ENCODE peak calls at places on chromosomes 4 and X, in ten cellular contexts. J is psoas muscle, C is heart left ventricle, B is transverse colon, G is cardiac muscle cell, T is uterus, O is ovary, K is endodermal cell, Y is OCI-LY7, R is IMR-90. W is an unnamed sample.

GRCh38 chr4:72767903-72768817 is 199.1 kb upstream of the ADAMTS3 start:
- DNase-seq in J (no peak), C (no peak), B (no peak), G (peak; percentile 90), T (no peak), O (no peak), K (no peak), Y (no peak), R (peak; percentile 38), W (no peak)

GRCh38 chr4:180521181-180521580 is 1722.0 kb upstream of the TENM3 start:
- DNase-seq in J (no peak), C (no peak), B (no peak), G (no peak), T (no peak), O (no peak), K (no peak), Y (no peak), R (peak; percentile 33), W (no peak)

GRCh38 chrX:16386126-16386525 is 218.8 kb downstream of the MAGEB17 start:
- DNase-seq in J (no peak), C (no peak), B (no peak), G (no peak), T (no peak), O (no peak), K (no peak), Y (no peak), R (peak; percentile 15), W (no peak)

GRCh38 chr4:163493643-163494359 is 689 bp upstream of the TMA16 start:
- DNase-seq in J (no peak), C (no peak), B (peak; percentile 52), G (no peak), T (no peak), O (no peak), K (no peak), Y (peak; percentile 78), R (no peak), W (no peak)

GRCh38 chrX:6826856-6827255 is 291.9 kb upstream of the VCX3A start:
- DNase-seq in J (no peak), C (no peak), B (no peak), G (no peak), T (no peak), O (no peak), K (peak; percentile 41), Y (no peak), R (no peak), W (no peak)

GRCh38 chr4:8141935-8142334 is 16.7 kb downstream of the ABLIM2 start:
- DNase-seq in J (no peak), C (peak; percentile 57), B (no peak), G (no peak), T (no peak), O (no peak), K (no peak), Y (no peak), R (no peak), W (no peak)

GRCh38 chr4:38990241-38990640 is 42.0 kb downstream of the TMEM156 start:
- DNase-seq in J (no peak), C (no peak), B (no peak), G (no peak), T (no peak), O (no peak), K (no peak), Y (no peak), R (no peak), W (no peak)

GRCh38 chr4:7007944-7008343 is 35.2 kb upstream of the TADA2B start:
- DNase-seq in J (no peak), C (no peak), B (no peak), G (no peak), T (no peak), O (no peak), K (peak; percentile 67), Y (peak; percentile 9), R (peak; percentile 36), W (no peak)

GRCh38 chrX:68696267-68696666 is 48.8 kb downstream of the STARD8 start:
- DNase-seq in J (no peak), C (no peak), B (no peak), G (no peak), T (no peak), O (no peak), K (no peak), Y (no peak), R (no peak), W (no peak)

GRCh38 chrX:15789979-15790765 is at the start of gene ZRSR2:
- DNase-seq in J (peak; percentile 87), C (peak; percentile 90), B (peak; percentile 92), G (peak; percentile 77), T (peak; percentile 82), O (peak; percentile 80), K (peak; percentile 95), Y (peak; percentile 86), R (peak; percentile 78), W (peak; percentile 89)

GRCh38 chr4:145734576-145735329 is 54.8 kb downstream of the C4orf51 start:
- DNase-seq in J (peak; percentile 79), C (peak; percentile 90), B (peak; percentile 61), G (peak; percentile 98), T (peak; percentile 91), O (peak; percentile 58), K (peak; percentile 71), Y (no peak), R (peak; percentile 96), W (peak; percentile 90)

GRCh38 chr4:129254526-129254925 is 158.6 kb downstream of the C4orf33 start:
- DNase-seq in J (no peak), C (no peak), B (no peak), G (no peak), T (no peak), O (no peak), K (no peak), Y (no peak), R (peak; percentile 1), W (no peak)

GRCh38 chrX:3815896-3816664 is 102.6 kb upstream of the PRKX start:
- DNase-seq in J (peak; percentile 55), C (peak; percentile 56), B (peak; percentile 70), G (peak; percentile 34), T (peak; percentile 48), O (peak; percentile 57), K (peak; percentile 81), Y (peak; percentile 56), R (peak; percentile 12), W (peak; percentile 73)

DNA sequence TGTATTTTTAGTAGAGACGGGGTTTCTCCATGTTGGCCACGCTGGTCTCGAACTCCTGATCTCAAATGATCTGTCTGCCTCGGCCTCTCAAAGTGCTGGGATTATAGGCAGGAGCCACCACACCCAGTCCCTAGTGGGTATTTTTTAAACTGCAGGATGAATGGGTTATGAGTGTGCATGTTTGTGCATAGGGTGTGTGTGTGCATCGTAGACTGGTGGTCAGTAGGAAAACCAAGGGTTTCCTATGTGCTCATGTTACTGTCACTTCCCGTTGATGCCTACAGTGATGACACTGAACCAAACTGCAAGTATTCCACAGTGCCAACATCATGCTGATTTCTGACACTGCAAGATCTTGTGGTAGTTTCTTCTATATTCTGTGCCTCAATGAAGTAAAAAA is 41.1 kb downstream of the DDIT4L start:
- DNase-seq in J (no peak), C (no peak), B (no peak), G (no peak), T (no peak), O (no peak), K (no peak), Y (no peak), R (no peak), W (no peak)
- TF ChIP-seq CTCF in J (no peak), C (no peak), B (no peak), G (no peak), T (no peak), O (no peak), K (no peak), Y (no peak), R (no peak), W (no peak)

GRCh38 chrX:113980953-113981352 is 602.9 kb upstream of the HTR2C start:
- DNase-seq in J (no peak), C (no peak), B (no peak), G (no peak), T (no peak), O (no peak), K (no peak), Y (no peak), R (no peak), W (no peak)
- H3K9me3 ChIP-seq in J (no peaks in the 10 kb centered on the region), C (no peaks in the 10 kb centered on the region), B (no peaks in the 10 kb centered on the region), G (no peaks in the 10 kb centered on the region), T (no peaks in the 10 kb centered on the region), O (no peaks in the 10 kb centered on the region), K (peaks cover 8% of the 10 kb centered on the region), Y (no peaks in the 10 kb centered on the region), R (no peaks in the 10 kb centered on the region), W (no peaks in the 10 kb centered on the region)

DNA sequence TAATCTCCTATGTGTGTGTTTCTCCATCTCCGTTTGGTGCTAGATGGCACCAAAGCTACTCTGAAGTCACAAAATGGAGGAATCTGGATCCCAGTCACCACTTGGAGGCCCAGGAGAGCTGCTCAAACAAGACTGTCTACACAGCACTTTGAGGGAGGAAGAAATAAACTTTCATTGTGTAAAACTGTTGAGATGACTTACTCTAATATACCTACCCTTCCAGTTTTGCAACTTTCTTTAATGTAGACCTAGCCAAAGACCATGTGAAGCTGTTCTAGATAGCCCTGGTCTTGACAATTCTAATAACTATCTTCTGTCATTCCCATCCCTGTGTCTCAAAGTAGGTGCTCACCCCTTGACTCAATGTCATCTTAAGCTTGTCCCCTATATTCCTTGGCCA is 52.8 kb upstream of the TAB3 start:
- DNase-seq in J (no peak), C (no peak), B (no peak), G (no peak), T (no peak), O (no peak), K (no peak), Y (no peak), R (no peak), W (no peak)
- TF ChIP-seq CTCF in J (no peak), C (no peak), B (no peak), G (no peak), T (no peak), O (no peak), K (no peak), Y (no peak), R (no peak), W (no peak)

GRCh38 chrX:10120828-10121227 is 35.9 kb upstream of the CLCN4 start:
- DNase-seq in J (no peak), C (no peak), B (no peak), G (no peak), T (no peak), O (no peak), K (no peak), Y (no peak), R (no peak), W (no peak)
- H3K9me3 ChIP-seq in J (no peaks in the 10 kb centered on the region), C (no peaks in the 10 kb centered on the region), B (no peaks in the 10 kb centered on the region), G (no peaks in the 10 kb centered on the region), T (peaks cover 3% of the 10 kb centered on the region), O (no peaks in the 10 kb centered on the region), K (peaks cover 41% of the 10 kb centered on the region), Y (no peaks in the 10 kb centered on the region), R (no peaks in the 10 kb centered on the region), W (no peaks in the 10 kb centered on the region)

W was measured in right atrium auricular region.